ENCODE peak calls at places on chromosome X, in eight cellular contexts. D, P, Q, W, M, S, E and O are unnamed samples.

GRCh38 chrX:133697656-133698055 is 282.4 kb upstream of the GPC4 start:
- DNase-seq in D (no peak), P (no peak), Q (no peak), W (no peak), M (no peak), S (no peak), E (no peak), O (no peak)

GRCh38 chrX:97126020-97126419 is 242.3 kb downstream of the RPA4 start:
- DNase-seq in D (no peak), P (no peak), Q (no peak), W (no peak), M (no peak), S (no peak), E (no peak), O (no peak)

GRCh38 chrX:149010026-149010898 is 494.8 kb downstream of the IDS start:
- DNase-seq in D (no peak), P (no peak), Q (no peak), W (no peak), M (no peak), S (no peak), E (peak), O (peak)

GRCh38 chrX:155819966-155820491 is 61.1 kb upstream of the VAMP7 start:
- DNase-seq in D (peak), P (peak), Q (peak), W (peak), M (peak), S (peak), E (peak), O (peak)

GRCh38 chrX:35098419-35098818 is 155.8 kb downstream of the FAM47B start:
- DNase-seq in D (no peak), P (no peak), Q (no peak), W (no peak), M (no peak), S (no peak), E (no peak), O (no peak)

GRCh38 chrX:11397680-11398079 is 104.5 kb downstream of the AMELX start:
- DNase-seq in D (no peak), P (no peak), Q (no peak), W (no peak), M (no peak), S (no peak), E (no peak), O (no peak)

GRCh38 chrX:24979081-24979480 is 36.7 kb downstream of the ARX start:
- DNase-seq in D (no peak), P (no peak), Q (no peak), W (no peak), M (no peak), S (no peak), E (no peak), O (no peak)

GRCh38 chrX:123274796-123275195 is 90.7 kb downstream of the GRIA3 start:
- DNase-seq in D (no peak), P (no peak), Q (no peak), W (no peak), M (no peak), S (no peak), E (no peak), O (no peak)

GRCh38 chrX:132622130-132622529 is 133.3 kb upstream of the MBNL3 start:
- DNase-seq in D (no peak), P (no peak), Q (no peak), W (no peak), M (no peak), S (no peak), E (no peak), O (no peak)

GRCh38 chrX:12805333-12805732 is 14.1 kb downstream of the PRPS2 start:
- DNase-seq in D (no peak), P (no peak), Q (no peak), W (no peak), M (no peak), S (no peak), E (no peak), O (no peak)

GRCh38 chrX:111052478-111052877 is 43.5 kb upstream of the PAK3 start:
- DNase-seq in D (no peak), P (no peak), Q (no peak), W (no peak), M (no peak), S (no peak), E (no peak), O (no peak)

GRCh38 chrX:148146121-148146520 is 165.0 kb downstream of the FMR1NB start:
- DNase-seq in D (no peak), P (no peak), Q (no peak), W (peak), M (no peak), S (no peak), E (no peak), O (no peak)

GRCh38 chrX:107526141-107526540 is 76.7 kb downstream of the FRMPD3 start:
- DNase-seq in D (no peak), P (no peak), Q (no peak), W (no peak), M (no peak), S (no peak), E (no peak), O (no peak)

GRCh38 chrX:15350329-15350996 is 15.1 kb upstream of the PIGA start:
- DNase-seq in D (peak), P (peak), Q (no peak), W (peak), M (no peak), S (no peak), E (no peak), O (no peak)

GRCh38 chrX:40832723-40833122 is 97.4 kb upstream of the MED14 start:
- DNase-seq in D (no peak), P (no peak), Q (no peak), W (no peak), M (no peak), S (no peak), E (no peak), O (no peak)

GRCh38 chrX:102154900-102155805 is 624 bp downstream of the BEX5 start:
- DNase-seq in D (peak), P (peak), Q (no peak), W (no peak), M (no peak), S (peak), E (no peak), O (peak)

GRCh38 chrX:10769165-10769564 is 148.8 kb upstream of the MID1 start:
- DNase-seq in D (no peak), P (no peak), Q (no peak), W (peak), M (no peak), S (no peak), E (peak), O (no peak)

GRCh38 chrX:11665144-11666040 is at the start of gene ARHGAP6:
- DNase-seq in D (peak), P (peak), Q (no peak), W (peak), M (peak), S (no peak), E (no peak), O (no peak)

GRCh38 chrX:31136144-31136572 is 64.3 kb upstream of the FTHL17 start:
- DNase-seq in D (no peak), P (no peak), Q (no peak), W (no peak), M (no peak), S (no peak), E (no peak), O (no peak)

GRCh38 chrX:112759512-112759911 is 79.8 kb upstream of the LHFPL1 start:
- DNase-seq in D (no peak), P (no peak), Q (no peak), W (peak), M (no peak), S (no peak), E (no peak), O (no peak)

GRCh38 chrX:39519213-39519544 is 578.6 kb downstream of the BCOR start:
- DNase-seq in D (no peak), P (peak), Q (no peak), W (peak), M (no peak), S (peak), E (no peak), O (no peak)

GRCh38 chrX:17039826-17040225 is 93.4 kb downstream of the REPS2 start:
- DNase-seq in D (no peak), P (no peak), Q (no peak), W (no peak), M (no peak), S (no peak), E (no peak), O (no peak)

GRCh38 chrX:39144965-39145364 is 343.7 kb downstream of the MID1IP1 start:
- DNase-seq in D (no peak), P (no peak), Q (no peak), W (peak), M (no peak), S (no peak), E (no peak), O (no peak)

GRCh38 chrX:12984629-12985303 is 9.9 kb downstream of the TMSB4X start:
- DNase-seq in D (no peak), P (no peak), Q (no peak), W (peak), M (no peak), S (peak), E (no peak), O (peak)

GRCh38 chrX:19990519-19991349 is at the start of gene BCLAF3:
- DNase-seq in D (peak), P (peak), Q (peak), W (peak), M (peak), S (peak), E (peak), O (peak)

GRCh38 chrX:149495573-149496071 is 9.5 kb downstream of the IDS start:
- DNase-seq in D (no peak), P (no peak), Q (no peak), W (no peak), M (no peak), S (no peak), E (no peak), O (no peak)

GRCh38 chrX:114361076-114361475 is 222.8 kb upstream of the HTR2C start:
- DNase-seq in D (no peak), P (no peak), Q (no peak), W (no peak), M (no peak), S (no peak), E (no peak), O (no peak)